ENCODE peak calls at places on chromosomes 3 and 15, in ten cellular contexts. One of them, this sample, is unnamed.

GRCh38 chr3:121855555-121855954 is 20.5 kb downstream of the EAF2 start:
- DNase-seq in CD4-positive, alpha-beta memory T cell: peak
- DNase-seq in brain microvascular endothelial cell: peak
- DNase-seq in CD4-positive, CD25-positive, alpha-beta regulatory T cell: peak
- DNase-seq in colonic mucosa: no peak
- DNase-seq in GM23248: no peak
- DNase-seq in H7: peak
- DNase-seq in heart right ventricle: no peak
- DNase-seq in heart left ventricle: no peak
- DNase-seq in dorsolateral prefrontal cortex: no peak
- DNase-seq in this sample: no peak

GRCh38 chr3:99633887-99634558 is 4.4 kb upstream of the COL8A1 start:
- DNase-seq in GM23248: no peak
- DNase-seq in CD4-positive, CD25-positive, alpha-beta regulatory T cell: no peak
- DNase-seq in heart right ventricle: no peak
- DNase-seq in CD4-positive, alpha-beta memory T cell: no peak
- DNase-seq in brain microvascular endothelial cell: no peak
- DNase-seq in H7: peak
- DNase-seq in colonic mucosa: no peak
- DNase-seq in dorsolateral prefrontal cortex: no peak
- DNase-seq in heart left ventricle: no peak
- DNase-seq in this sample: no peak

GRCh38 chr15:101091080-101092017 is 160.5 kb downstream of the CHSY1 start:
- DNase-seq in brain microvascular endothelial cell: peak
- DNase-seq in CD4-positive, alpha-beta memory T cell: no peak
- DNase-seq in heart right ventricle: peak
- DNase-seq in CD4-positive, CD25-positive, alpha-beta regulatory T cell: no peak
- DNase-seq in heart left ventricle: peak
- DNase-seq in colonic mucosa: no peak
- DNase-seq in GM23248: peak
- DNase-seq in H7: no peak
- DNase-seq in dorsolateral prefrontal cortex: peak
- DNase-seq in this sample: peak

GRCh38 chr3:126541628-126542339 is 16.9 kb downstream of the C3orf22 start:
- DNase-seq in GM23248: no peak
- DNase-seq in heart left ventricle: peak
- DNase-seq in CD4-positive, alpha-beta memory T cell: no peak
- DNase-seq in heart right ventricle: no peak
- DNase-seq in H7: peak
- DNase-seq in CD4-positive, CD25-positive, alpha-beta regulatory T cell: no peak
- DNase-seq in dorsolateral prefrontal cortex: no peak
- DNase-seq in brain microvascular endothelial cell: no peak
- DNase-seq in colonic mucosa: peak
- DNase-seq in this sample: no peak

GRCh38 chr3:14223595-14223994 is 45.0 kb downstream of the LSM3 start:
- DNase-seq in dorsolateral prefrontal cortex: no peak
- DNase-seq in H7: no peak
- DNase-seq in heart right ventricle: no peak
- DNase-seq in GM23248: no peak
- DNase-seq in colonic mucosa: peak
- DNase-seq in CD4-positive, CD25-positive, alpha-beta regulatory T cell: no peak
- DNase-seq in brain microvascular endothelial cell: no peak
- DNase-seq in heart left ventricle: no peak
- DNase-seq in CD4-positive, alpha-beta memory T cell: no peak
- DNase-seq in this sample: no peak

GRCh38 chr15:45943255-45943654 is 308.4 kb downstream of the SQOR start:
- DNase-seq in CD4-positive, CD25-positive, alpha-beta regulatory T cell: no peak
- DNase-seq in heart left ventricle: no peak
- DNase-seq in H7: no peak
- DNase-seq in brain microvascular endothelial cell: no peak
- DNase-seq in heart right ventricle: no peak
- DNase-seq in GM23248: no peak
- DNase-seq in CD4-positive, alpha-beta memory T cell: no peak
- DNase-seq in dorsolateral prefrontal cortex: no peak
- DNase-seq in colonic mucosa: no peak
- DNase-seq in this sample: no peak

GRCh38 chr3:153927107-153927506 is 194.1 kb upstream of the ARHGEF26 start:
- DNase-seq in CD4-positive, alpha-beta memory T cell: no peak
- DNase-seq in H7: no peak
- DNase-seq in heart right ventricle: no peak
- DNase-seq in heart left ventricle: no peak
- DNase-seq in brain microvascular endothelial cell: peak
- DNase-seq in CD4-positive, CD25-positive, alpha-beta regulatory T cell: peak
- DNase-seq in GM23248: peak
- DNase-seq in dorsolateral prefrontal cortex: no peak
- DNase-seq in colonic mucosa: no peak
- DNase-seq in this sample: peak

GRCh38 chr15:25763954-25764353 is 99.2 kb downstream of the ATP10A start:
- DNase-seq in colonic mucosa: no peak
- DNase-seq in heart left ventricle: no peak
- DNase-seq in brain microvascular endothelial cell: no peak
- DNase-seq in dorsolateral prefrontal cortex: no peak
- DNase-seq in heart right ventricle: no peak
- DNase-seq in GM23248: no peak
- DNase-seq in CD4-positive, CD25-positive, alpha-beta regulatory T cell: no peak
- DNase-seq in H7: no peak
- DNase-seq in CD4-positive, alpha-beta memory T cell: no peak
- DNase-seq in this sample: no peak

GRCh38 chr3:184514151-184514490 is 47.5 kb upstream of the EPHB3 start:
- DNase-seq in brain microvascular endothelial cell: no peak
- DNase-seq in CD4-positive, CD25-positive, alpha-beta regulatory T cell: no peak
- DNase-seq in heart left ventricle: no peak
- DNase-seq in CD4-positive, alpha-beta memory T cell: no peak
- DNase-seq in colonic mucosa: peak
- DNase-seq in heart right ventricle: no peak
- DNase-seq in dorsolateral prefrontal cortex: no peak
- DNase-seq in GM23248: no peak
- DNase-seq in H7: no peak
- DNase-seq in this sample: no peak

GRCh38 chr3:184512621-184513020 is 49.0 kb upstream of the EPHB3 start:
- DNase-seq in CD4-positive, CD25-positive, alpha-beta regulatory T cell: no peak
- DNase-seq in brain microvascular endothelial cell: no peak
- DNase-seq in heart right ventricle: no peak
- DNase-seq in heart left ventricle: no peak
- DNase-seq in colonic mucosa: peak
- DNase-seq in CD4-positive, alpha-beta memory T cell: no peak
- DNase-seq in H7: peak
- DNase-seq in GM23248: no peak
- DNase-seq in dorsolateral prefrontal cortex: no peak
- DNase-seq in this sample: no peak

GRCh38 chr3:184511741-184512140 is 49.8 kb upstream of the EPHB3 start:
- DNase-seq in dorsolateral prefrontal cortex: no peak
- DNase-seq in heart right ventricle: no peak
- DNase-seq in colonic mucosa: no peak
- DNase-seq in heart left ventricle: no peak
- DNase-seq in CD4-positive, alpha-beta memory T cell: no peak
- DNase-seq in GM23248: no peak
- DNase-seq in CD4-positive, CD25-positive, alpha-beta regulatory T cell: no peak
- DNase-seq in brain microvascular endothelial cell: no peak
- DNase-seq in H7: no peak
- DNase-seq in this sample: no peak

GRCh38 chr3:184508938-184509337 is 52.6 kb upstream of the EPHB3 start:
- DNase-seq in heart right ventricle: no peak
- DNase-seq in brain microvascular endothelial cell: no peak
- DNase-seq in dorsolateral prefrontal cortex: no peak
- DNase-seq in CD4-positive, alpha-beta memory T cell: no peak
- DNase-seq in heart left ventricle: no peak
- DNase-seq in colonic mucosa: no peak
- DNase-seq in GM23248: no peak
- DNase-seq in CD4-positive, CD25-positive, alpha-beta regulatory T cell: no peak
- DNase-seq in H7: no peak
- DNase-seq in this sample: no peak

GRCh38 chr3:184513276-184514150 is 48.1 kb upstream of the EPHB3 start:
- DNase-seq in heart left ventricle: peak
- DNase-seq in H7: peak
- DNase-seq in brain microvascular endothelial cell: peak
- DNase-seq in CD4-positive, alpha-beta memory T cell: peak
- DNase-seq in heart right ventricle: peak
- DNase-seq in dorsolateral prefrontal cortex: peak
- DNase-seq in GM23248: peak
- DNase-seq in CD4-positive, CD25-positive, alpha-beta regulatory T cell: peak
- DNase-seq in colonic mucosa: peak
- DNase-seq in this sample: peak
- H3K4me3 ChIP-seq in heart left ventricle: peak
- H3K4me3 ChIP-seq in H7: peak
- H3K4me3 ChIP-seq in brain microvascular endothelial cell: peak
- H3K4me3 ChIP-seq in CD4-positive, alpha-beta memory T cell: peak
- H3K4me3 ChIP-seq in heart right ventricle: peak
- H3K4me3 ChIP-seq in dorsolateral prefrontal cortex: peak
- H3K4me3 ChIP-seq in GM23248: peak
- H3K4me3 ChIP-seq in CD4-positive, CD25-positive, alpha-beta regulatory T cell: no peak
- H3K4me3 ChIP-seq in colonic mucosa: peak
- H3K4me3 ChIP-seq in this sample: peak

GRCh38 chr15:82807920-82808633 is 1.4 kb upstream of the WHAMM start:
- DNase-seq in brain microvascular endothelial cell: no peak
- DNase-seq in heart left ventricle: no peak
- DNase-seq in H7: no peak
- DNase-seq in CD4-positive, CD25-positive, alpha-beta regulatory T cell: no peak
- DNase-seq in heart right ventricle: no peak
- DNase-seq in dorsolateral prefrontal cortex: no peak
- DNase-seq in GM23248: no peak
- DNase-seq in colonic mucosa: no peak
- DNase-seq in CD4-positive, alpha-beta memory T cell: no peak
- DNase-seq in this sample: no peak
- H3K4me3 ChIP-seq in brain microvascular endothelial cell: no peak
- H3K4me3 ChIP-seq in heart left ventricle: no peak
- H3K4me3 ChIP-seq in H7: no peak
- H3K4me3 ChIP-seq in CD4-positive, CD25-positive, alpha-beta regulatory T cell: no peak
- H3K4me3 ChIP-seq in heart right ventricle: no peak
- H3K4me3 ChIP-seq in dorsolateral prefrontal cortex: no peak
- H3K4me3 ChIP-seq in GM23248: no peak
- H3K4me3 ChIP-seq in colonic mucosa: no peak
- H3K4me3 ChIP-seq in CD4-positive, alpha-beta memory T cell: no peak
- H3K4me3 ChIP-seq in this sample: no peak

GRCh38 chr3:194449913-194450312 is 36.9 kb downstream of the ATP13A3 start:
- DNase-seq in CD4-positive, alpha-beta memory T cell: no peak
- DNase-seq in colonic mucosa: no peak
- DNase-seq in dorsolateral prefrontal cortex: no peak
- DNase-seq in brain microvascular endothelial cell: no peak
- DNase-seq in GM23248: no peak
- DNase-seq in heart left ventricle: no peak
- DNase-seq in heart right ventricle: no peak
- DNase-seq in H7: no peak
- DNase-seq in CD4-positive, CD25-positive, alpha-beta regulatory T cell: no peak
- DNase-seq in this sample: no peak

GRCh38 chr3:194447657-194448056 is 39.1 kb downstream of the ATP13A3 start:
- DNase-seq in H7: no peak
- DNase-seq in brain microvascular endothelial cell: no peak
- DNase-seq in CD4-positive, CD25-positive, alpha-beta regulatory T cell: no peak
- DNase-seq in colonic mucosa: no peak
- DNase-seq in heart right ventricle: no peak
- DNase-seq in CD4-positive, alpha-beta memory T cell: no peak
- DNase-seq in GM23248: no peak
- DNase-seq in heart left ventricle: no peak
- DNase-seq in dorsolateral prefrontal cortex: no peak
- DNase-seq in this sample: no peak

GRCh38 chr3:194446754-194447153 is 40.0 kb downstream of the ATP13A3 start:
- DNase-seq in CD4-positive, alpha-beta memory T cell: no peak
- DNase-seq in brain microvascular endothelial cell: no peak
- DNase-seq in heart left ventricle: no peak
- DNase-seq in heart right ventricle: no peak
- DNase-seq in dorsolateral prefrontal cortex: no peak
- DNase-seq in H7: no peak
- DNase-seq in CD4-positive, CD25-positive, alpha-beta regulatory T cell: no peak
- DNase-seq in colonic mucosa: no peak
- DNase-seq in GM23248: no peak
- DNase-seq in this sample: no peak

GRCh38 chr3:194446172-194446571 is 40.6 kb downstream of the ATP13A3 start:
- DNase-seq in brain microvascular endothelial cell: no peak
- DNase-seq in dorsolateral prefrontal cortex: no peak
- DNase-seq in H7: no peak
- DNase-seq in heart left ventricle: no peak
- DNase-seq in CD4-positive, CD25-positive, alpha-beta regulatory T cell: no peak
- DNase-seq in CD4-positive, alpha-beta memory T cell: no peak
- DNase-seq in colonic mucosa: no peak
- DNase-seq in GM23248: no peak
- DNase-seq in heart right ventricle: no peak
- DNase-seq in this sample: no peak

DNA sequence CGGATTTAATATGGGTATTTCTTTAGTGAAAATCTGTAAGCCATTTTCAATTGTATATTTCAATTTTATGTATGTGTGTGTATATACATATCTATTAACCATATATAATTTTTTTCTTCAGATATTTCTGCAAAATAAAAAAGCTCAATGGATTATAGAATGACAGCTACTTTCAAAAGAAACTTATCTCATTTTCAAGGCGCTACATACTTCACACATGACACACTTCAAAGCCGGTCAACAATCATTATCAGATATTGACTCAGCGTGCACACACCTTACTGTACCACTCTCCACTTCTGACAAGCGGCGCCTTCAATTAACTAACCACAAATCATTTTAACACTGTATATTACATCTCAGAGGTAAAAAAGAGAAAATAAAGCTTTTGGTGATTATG is 39.6 kb downstream of the ATP13A3 start:
- DNase-seq in dorsolateral prefrontal cortex: no peak
- DNase-seq in colonic mucosa: no peak
- DNase-seq in heart left ventricle: no peak
- DNase-seq in heart right ventricle: no peak
- DNase-seq in H7: no peak
- DNase-seq in GM23248: no peak
- DNase-seq in brain microvascular endothelial cell: no peak
- DNase-seq in CD4-positive, alpha-beta memory T cell: no peak
- DNase-seq in CD4-positive, CD25-positive, alpha-beta regulatory T cell: peak
- DNase-seq in this sample: no peak
- H3K4me3 ChIP-seq in dorsolateral prefrontal cortex: no peak
- H3K4me3 ChIP-seq in colonic mucosa: no peak
- H3K4me3 ChIP-seq in heart left ventricle: no peak
- H3K4me3 ChIP-seq in heart right ventricle: no peak
- H3K4me3 ChIP-seq in H7: no peak
- H3K4me3 ChIP-seq in GM23248: no peak
- H3K4me3 ChIP-seq in brain microvascular endothelial cell: no peak
- H3K4me3 ChIP-seq in CD4-positive, alpha-beta memory T cell: no peak
- H3K4me3 ChIP-seq in CD4-positive, CD25-positive, alpha-beta regulatory T cell: no peak
- H3K4me3 ChIP-seq in this sample: no peak

GRCh38 chr3:24499991-24500390 is 5.3 kb upstream of the THRB start:
- DNase-seq in CD4-positive, CD25-positive, alpha-beta regulatory T cell: no peak
- DNase-seq in colonic mucosa: no peak
- DNase-seq in heart left ventricle: no peak
- DNase-seq in heart right ventricle: no peak
- DNase-seq in brain microvascular endothelial cell: no peak
- DNase-seq in dorsolateral prefrontal cortex: no peak
- DNase-seq in CD4-positive, alpha-beta memory T cell: no peak
- DNase-seq in GM23248: no peak
- DNase-seq in H7: no peak
- DNase-seq in this sample: no peak

GRCh38 chr3:24497942-24498341 is 3.3 kb upstream of the THRB start:
- DNase-seq in colonic mucosa: no peak
- DNase-seq in dorsolateral prefrontal cortex: no peak
- DNase-seq in brain microvascular endothelial cell: no peak
- DNase-seq in heart left ventricle: no peak
- DNase-seq in H7: no peak
- DNase-seq in CD4-positive, CD25-positive, alpha-beta regulatory T cell: no peak
- DNase-seq in CD4-positive, alpha-beta memory T cell: no peak
- DNase-seq in heart right ventricle: no peak
- DNase-seq in GM23248: no peak
- DNase-seq in this sample: no peak

GRCh38 chr3:24496529-24497482 is 2.2 kb upstream of the THRB start:
- DNase-seq in GM23248: peak
- DNase-seq in heart right ventricle: peak
- DNase-seq in CD4-positive, CD25-positive, alpha-beta regulatory T cell: no peak
- DNase-seq in colonic mucosa: peak
- DNase-seq in brain microvascular endothelial cell: peak
- DNase-seq in CD4-positive, alpha-beta memory T cell: no peak
- DNase-seq in H7: peak
- DNase-seq in heart left ventricle: peak
- DNase-seq in dorsolateral prefrontal cortex: peak
- DNase-seq in this sample: peak

GRCh38 chr3:24498796-24499195 is 4.1 kb upstream of the THRB start:
- DNase-seq in CD4-positive, alpha-beta memory T cell: no peak
- DNase-seq in H7: no peak
- DNase-seq in heart left ventricle: no peak
- DNase-seq in dorsolateral prefrontal cortex: no peak
- DNase-seq in CD4-positive, CD25-positive, alpha-beta regulatory T cell: no peak
- DNase-seq in GM23248: no peak
- DNase-seq in colonic mucosa: no peak
- DNase-seq in heart right ventricle: no peak
- DNase-seq in brain microvascular endothelial cell: no peak
- DNase-seq in this sample: no peak

DNA sequence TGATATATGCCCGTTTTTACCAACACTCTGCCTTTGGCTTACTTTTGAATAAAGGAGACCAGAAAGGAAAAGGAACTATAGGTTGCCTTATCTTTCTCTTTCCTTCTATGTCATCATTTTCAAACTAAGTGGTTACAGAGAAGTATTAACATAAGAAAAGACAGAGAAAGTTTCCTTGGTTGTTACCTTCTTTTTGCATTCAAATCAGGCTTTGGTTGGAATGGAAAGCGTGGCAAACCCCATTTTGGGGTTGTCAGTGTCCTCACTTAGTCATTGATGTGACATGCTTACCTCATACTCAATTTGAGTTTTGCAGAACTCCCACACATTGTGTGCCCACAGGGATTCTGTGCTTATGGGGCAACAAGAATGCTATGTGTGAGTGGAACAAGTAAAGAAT is 3.7 kb upstream of the THRB start:
- DNase-seq in heart right ventricle: no peak
- DNase-seq in H7: no peak
- DNase-seq in heart left ventricle: no peak
- DNase-seq in brain microvascular endothelial cell: no peak
- DNase-seq in CD4-positive, CD25-positive, alpha-beta regulatory T cell: no peak
- DNase-seq in colonic mucosa: no peak
- DNase-seq in GM23248: peak
- DNase-seq in CD4-positive, alpha-beta memory T cell: no peak
- DNase-seq in dorsolateral prefrontal cortex: no peak
- DNase-seq in this sample: no peak
- H3K4me3 ChIP-seq in heart right ventricle: no peak
- H3K4me3 ChIP-seq in H7: no peak
- H3K4me3 ChIP-seq in heart left ventricle: no peak
- H3K4me3 ChIP-seq in brain microvascular endothelial cell: no peak
- H3K4me3 ChIP-seq in CD4-positive, CD25-positive, alpha-beta regulatory T cell: no peak
- H3K4me3 ChIP-seq in colonic mucosa: no peak
- H3K4me3 ChIP-seq in GM23248: no peak
- H3K4me3 ChIP-seq in CD4-positive, alpha-beta memory T cell: no peak
- H3K4me3 ChIP-seq in dorsolateral prefrontal cortex: no peak
- H3K4me3 ChIP-seq in this sample: no peak

This sample was measured in foreskin fibroblast.